ENCODE peak calls at places on chromosome X, in eight cellular contexts. V is SW480; P is stimulated activated CD8-positive, alpha-beta memory T cell treated with anti-CD3 and anti-CD28 coated beads, Interleukin-12 subunit alpha, Interleukin-12 subunit beta, amount 100 ng/mL, for 4 hours; J is H1; T is HFFc6; S is fibroblast of mammary gland; H is SK-MEL-5; F is H9. O is an unnamed sample.

GRCh38 chrX:95056901-95057300 is 1382.9 kb downstream of the FAM133A start:
- DNase-seq in V (peak; percentile 1), P (no peak), J (no peak), T (peak; percentile 20), S (peak; percentile 59), H (peak; percentile 29), F (no peak), O (peak; percentile 27)

GRCh38 chrX:81316163-81316562 is 114.3 kb downstream of the SH3BGRL start:
- DNase-seq in V (no peak), P (no peak), J (no peak), T (no peak), S (peak; percentile 25), H (no peak), F (no peak), O (no peak)

GRCh38 chrX:68508799-68509198 is 9.9 kb downstream of the YIPF6 start:
- DNase-seq in V (peak; percentile 34), P (no peak), J (no peak), T (peak; percentile 23), S (peak; percentile 30), H (no peak), F (no peak), O (peak; percentile 18)

GRCh38 chrX:49992809-49993208 is 70.4 kb downstream of the CLCN5 start:
- DNase-seq in V (no peak), P (no peak), J (no peak), T (no peak), S (peak; percentile 21), H (no peak), F (no peak), O (no peak)

GRCh38 chrX:32894679-32895078 is 316.7 kb downstream of the DMD start:
- DNase-seq in V (no peak), P (no peak), J (no peak), T (no peak), S (no peak), H (no peak), F (no peak), O (no peak)

GRCh38 chrX:94743478-94743877 is 1069.5 kb downstream of the FAM133A start:
- DNase-seq in V (no peak), P (no peak), J (no peak), T (no peak), S (no peak), H (no peak), F (no peak), O (no peak)

GRCh38 chrX:9188117-9188516 is 154.2 kb upstream of the FAM9B start:
- DNase-seq in V (no peak), P (no peak), J (no peak), T (no peak), S (no peak), H (no peak), F (no peak), O (no peak)

GRCh38 chrX:31500920-31501319 is 429.1 kb upstream of the FTHL17 start:
- DNase-seq in V (no peak), P (no peak), J (no peak), T (no peak), S (peak; percentile 32), H (no peak), F (no peak), O (no peak)

GRCh38 chrX:154717824-154718223 is 33.1 kb downstream of the GAB3 start:
- DNase-seq in V (peak; percentile 90), P (no peak), J (no peak), T (no peak), S (peak; percentile 68), H (peak; percentile 58), F (no peak), O (no peak)

GRCh38 chrX:19554786-19555185 is 39.5 kb upstream of the MAP3K15 start:
- DNase-seq in V (no peak), P (no peak), J (no peak), T (peak; percentile 61), S (peak; percentile 75), H (no peak), F (no peak), O (no peak)

GRCh38 chrX:63961964-63962363 is 176.9 kb upstream of the ARHGEF9 start:
- DNase-seq in V (no peak), P (no peak), J (no peak), T (no peak), S (no peak), H (no peak), F (no peak), O (no peak)

GRCh38 chrX:16882188-16882587 is 12.0 kb upstream of the RBBP7 start:
- DNase-seq in V (peak; percentile 36), P (no peak), J (no peak), T (no peak), S (no peak), H (peak; percentile 43), F (no peak), O (peak; percentile 2)

GRCh38 chrX:287670-288069 is 6.5 kb downstream of the PLCXD1 start:
- DNase-seq in V (no peak), P (no peak), J (no peak), T (no peak), S (no peak), H (no peak), F (no peak), O (no peak)

GRCh38 chrX:130981836-130982235 is 76.3 kb upstream of the ARHGAP36 start:
- DNase-seq in V (no peak), P (no peak), J (no peak), T (no peak), S (peak; percentile 5), H (no peak), F (no peak), O (no peak)

GRCh38 chrX:134658421-134658896 is at the start of gene PLAC1:
- DNase-seq in V (no peak), P (no peak), J (no peak), T (no peak), S (no peak), H (no peak), F (no peak), O (no peak)

GRCh38 chrX:154097003-154097596 is 417 bp downstream of the MECP2 start:
- DNase-seq in V (peak; percentile 64), P (peak; percentile 50), J (peak; percentile 67), T (peak; percentile 11), S (peak; percentile 40), H (peak; percentile 84), F (peak; percentile 49), O (peak; percentile 91)

GRCh38 chrX:44223150-44223549 is 120.3 kb downstream of the EFHC2 start:
- DNase-seq in V (peak; percentile 1), P (no peak), J (no peak), T (peak; percentile 11), S (peak; percentile 80), H (no peak), F (no peak), O (no peak)

GRCh38 chrX:46574337-46574940 is 874 bp downstream of the CHST7 start:
- DNase-seq in V (no peak), P (peak; percentile 8), J (peak; percentile 58), T (no peak), S (no peak), H (no peak), F (peak; percentile 39), O (peak; percentile 24)

GRCh38 chrX:66110112-66110511 is 53.9 kb upstream of the HEPH start:
- DNase-seq in V (peak; percentile 42), P (no peak), J (no peak), T (no peak), S (peak; percentile 39), H (peak; percentile 53), F (peak; percentile 20), O (peak; percentile 9)

GRCh38 chrX:50988649-50989048 is 78.1 kb downstream of the BMP15 start:
- DNase-seq in V (peak; percentile 28), P (no peak), J (no peak), T (peak; percentile 3), S (peak; percentile 47), H (peak; percentile 59), F (no peak), O (peak; percentile 53)

GRCh38 chrX:18574591-18574990 is 97.3 kb downstream of the RS1 start:
- DNase-seq in V (no peak), P (no peak), J (no peak), T (peak; percentile 65), S (peak; percentile 74), H (no peak), F (no peak), O (no peak)

GRCh38 chrX:13401724-13402123 is 81.9 kb upstream of the ATXN3L start:
- DNase-seq in V (no peak), P (no peak), J (no peak), T (no peak), S (no peak), H (no peak), F (no peak), O (no peak)

GRCh38 chrX:53997751-53998150 is 46.5 kb downstream of the PHF8 start:
- DNase-seq in V (no peak), P (no peak), J (no peak), T (no peak), S (no peak), H (no peak), F (no peak), O (no peak)

GRCh38 chrX:13763489-13763888 is 28.9 kb downstream of the OFD1 start:
- DNase-seq in V (no peak), P (no peak), J (no peak), T (no peak), S (no peak), H (no peak), F (no peak), O (peak; percentile 25)

GRCh38 chrX:10769165-10769564 is 148.8 kb upstream of the MID1 start:
- DNase-seq in V (peak; percentile 54), P (no peak), J (no peak), T (peak; percentile 40), S (peak; percentile 52), H (peak; percentile 64), F (no peak), O (peak; percentile 75)

GRCh38 chrX:154908821-154909220 is 22.7 kb downstream of the F8A1 start:
- DNase-seq in V (no peak), P (no peak), J (no peak), T (no peak), S (no peak), H (no peak), F (no peak), O (no peak)

GRCh38 chrX:427812-428725 is 41.4 kb upstream of the PPP2R3B start:
- DNase-seq in V (no peak), P (no peak), J (peak; percentile 77), T (peak; percentile 49), S (no peak), H (peak; percentile 31), F (peak; percentile 71), O (peak; percentile 82)

GRCh38 chrX:45196701-45197100 is 4.0 kb downstream of the DIPK2B start:
- DNase-seq in V (no peak), P (no peak), J (no peak), T (peak; percentile 32), S (peak; percentile 74), H (no peak), F (no peak), O (no peak)

GRCh38 chrX:45233541-45233940 is 32.9 kb upstream of the DIPK2B start:
- DNase-seq in V (no peak), P (no peak), J (no peak), T (no peak), S (peak; percentile 15), H (no peak), F (no peak), O (no peak)

GRCh38 chrX:130118396-130118795 is 8.1 kb upstream of the ELF4 start:
- DNase-seq in V (peak; percentile 55), P (no peak), J (no peak), T (peak; percentile 48), S (peak; percentile 80), H (no peak), F (no peak), O (no peak)

GRCh38 chrX:91434351-91435168 is at the start of gene PABPC5:
- DNase-seq in V (no peak), P (no peak), J (peak; percentile 79), T (no peak), S (peak; percentile 84), H (peak; percentile 77), F (peak; percentile 95), O (peak; percentile 88)

GRCh38 chrX:23332888-23333821 is 1.5 kb upstream of the PTCHD1 start:
- DNase-seq in V (no peak), P (no peak), J (peak; percentile 57), T (no peak), S (no peak), H (no peak), F (peak; percentile 66), O (peak; percentile 32)

GRCh38 chrX:112785323-112785722 is 55.3 kb downstream of the AMOT start:
- DNase-seq in V (no peak), P (no peak), J (no peak), T (no peak), S (no peak), H (no peak), F (no peak), O (no peak)